ENCODE peak calls at places on chromosomes 5 and 9, in eight cellular contexts. O, S, H, I, J, N, E and Z are unnamed samples.

GRCh38 chr5:151630088-151630487 is 39.0 kb upstream of the FAT2 start:
- DNase-seq in I (no peak), N (no peak), H (no peak), O (no peak), J (no peak), E (no peak), S (no peak), Z (no peak)

GRCh38 chr5:136106351-136106750 is 26.3 kb upstream of the SMAD5 start:
- DNase-seq in O (no peak), S (no peak), I (no peak), N (no peak), H (no peak), J (no peak), E (no peak), Z (no peak)

GRCh38 chr9:23826120-23826629 is at the start of gene ELAVL2:
- DNase-seq in N (no peak), E (peak; percentile 33), J (peak; percentile 94), H (peak; percentile 90), S (peak; percentile 98), O (peak; percentile 99), I (peak; percentile 92), Z (peak; percentile 85)

GRCh38 chr9:16689352-16689938 is 181.0 kb downstream of the BNC2 start:
- DNase-seq in E (no peak), H (no peak), N (no peak), O (no peak), I (no peak), J (no peak), S (no peak), Z (peak; percentile 20)

GRCh38 chr5:55276771-55277170 is 30.7 kb downstream of the DHX29 start:
- DNase-seq in E (no peak), N (no peak), J (no peak), S (peak; percentile 41), I (no peak), O (no peak), H (peak; percentile 2), Z (no peak)

GRCh38 chr9:120411862-120412424 is 168.0 kb downstream of the CDK5RAP2 start:
- DNase-seq in N (no peak), S (no peak), E (no peak), H (no peak), O (no peak), J (no peak), I (no peak), Z (no peak)

GRCh38 chr9:122567901-122568300 is 15.0 kb downstream of the OR1N2 start:
- DNase-seq in S (no peak), N (no peak), E (no peak), I (no peak), H (no peak), O (no peak), J (no peak), Z (no peak)

GRCh38 chr5:66814146-66814991 is 218.2 kb downstream of the MAST4 start:
- DNase-seq in S (peak; percentile 83), H (peak; percentile 73), O (peak; percentile 57), I (no peak), E (no peak), J (no peak), N (peak; percentile 54), Z (peak; percentile 14)

GRCh38 chr9:78985084-78985738 is 586.6 kb upstream of the TLE4 start:
- DNase-seq in N (no peak), E (no peak), O (no peak), S (no peak), J (no peak), I (no peak), H (no peak), Z (no peak)

DNA sequence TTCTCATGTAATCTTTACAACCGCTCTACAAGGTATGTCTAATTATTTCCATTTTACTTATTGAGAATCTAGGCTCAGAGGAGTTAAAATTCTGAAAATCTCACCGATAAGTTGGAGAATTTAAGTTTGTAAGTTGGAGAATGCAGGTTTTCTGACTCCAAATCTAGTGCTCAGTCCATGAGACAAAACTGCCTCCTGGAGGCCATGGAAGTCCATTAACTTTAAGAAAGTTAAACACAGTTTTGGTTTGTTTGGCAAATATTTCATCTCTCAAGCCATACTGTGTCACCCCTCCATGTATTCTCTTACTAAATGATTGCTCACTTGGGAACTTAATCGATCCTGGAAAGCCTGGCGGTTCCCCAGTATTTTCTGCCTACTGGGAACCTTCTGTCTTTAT is 52.6 kb downstream of the INIP start:
- DNase-seq in I (no peak), H (peak; percentile 33), N (no peak), E (no peak), S (no peak), J (no peak), O (no peak), Z (no peak)
- TF ChIP-seq CTCF in I (no peak), H (peak; percentile 22), N (no peak), E (peak; percentile 25), S (no peak), J (no peak), O (peak; percentile 24), Z (no peak)

GRCh38 chr5:137923856-137924255 is 34.6 kb downstream of the PKD2L2 start:
- DNase-seq in I (no peak), S (no peak), O (peak; percentile 3), H (peak; percentile 28), J (no peak), N (no peak), E (no peak), Z (no peak)
- TF ChIP-seq CTCF in I (no peak), S (no peak), O (peak; percentile 6), H (peak; percentile 44), J (no peak), N (no peak), E (no peak), Z (no peak)

GRCh38 chr5:59351076-59351794 is 542.3 kb downstream of the PDE4D start:
- DNase-seq in N (no peak), O (no peak), J (no peak), I (no peak), E (no peak), S (no peak), H (peak; percentile 39), Z (no peak)
- TF ChIP-seq CTCF in N (no peak), O (no peak), J (no peak), I (no peak), E (no peak), S (no peak), H (no peak), Z (no peak)

DNA sequence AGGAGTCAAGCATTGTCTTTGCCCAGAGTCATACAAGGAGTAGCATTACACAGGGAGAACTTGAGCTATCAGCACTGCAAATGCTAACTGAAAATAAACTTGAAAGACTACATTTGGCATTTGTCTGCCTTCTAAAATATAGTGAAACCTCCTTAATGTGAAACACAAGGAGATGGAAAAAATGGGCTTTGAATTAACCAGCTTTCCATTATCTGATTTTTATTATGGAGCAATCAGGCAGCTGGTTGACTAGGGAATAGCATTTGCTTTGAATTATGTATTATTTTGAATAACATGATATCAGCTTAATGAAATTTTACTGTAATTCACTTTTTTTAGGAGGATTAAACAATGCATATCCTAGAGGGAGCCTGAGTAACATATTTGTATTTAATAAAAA is 130.8 kb downstream of the GDNF start:
- DNase-seq in E (no peak), N (no peak), S (no peak), J (no peak), H (no peak), I (no peak), O (no peak), Z (no peak)
- TF ChIP-seq CTCF in E (no peak), N (no peak), S (no peak), J (no peak), H (no peak), I (no peak), O (no peak), Z (no peak)

GRCh38 chr9:21491742-21492141 is 9.6 kb upstream of the IFNE start:
- DNase-seq in J (no peak), O (no peak), E (no peak), S (no peak), H (peak; percentile 45), N (no peak), I (no peak), Z (no peak)
- TF ChIP-seq CTCF in J (no peak), O (peak; percentile 16), E (peak; percentile 25), S (no peak), H (peak; percentile 30), N (no peak), I (no peak), Z (no peak)

GRCh38 chr9:73008273-73008672 is 55.4 kb upstream of the ALDH1A1 start:
- DNase-seq in N (no peak), S (no peak), I (no peak), H (no peak), J (no peak), E (no peak), O (no peak), Z (no peak)

GRCh38 chr9:73011346-73011745 is 58.5 kb upstream of the ALDH1A1 start:
- DNase-seq in O (no peak), H (peak; percentile 89), J (no peak), I (no peak), S (no peak), N (no peak), E (no peak), Z (no peak)

GRCh38 chr9:73009649-73010288 is 56.9 kb upstream of the ALDH1A1 start:
- DNase-seq in I (no peak), S (no peak), H (no peak), N (no peak), J (no peak), O (no peak), E (no peak), Z (no peak)

GRCh38 chr9:73011956-73012355 is 59.1 kb upstream of the ALDH1A1 start:
- DNase-seq in E (no peak), N (no peak), I (no peak), J (no peak), S (no peak), H (peak; percentile 37), O (no peak), Z (no peak)

DNA sequence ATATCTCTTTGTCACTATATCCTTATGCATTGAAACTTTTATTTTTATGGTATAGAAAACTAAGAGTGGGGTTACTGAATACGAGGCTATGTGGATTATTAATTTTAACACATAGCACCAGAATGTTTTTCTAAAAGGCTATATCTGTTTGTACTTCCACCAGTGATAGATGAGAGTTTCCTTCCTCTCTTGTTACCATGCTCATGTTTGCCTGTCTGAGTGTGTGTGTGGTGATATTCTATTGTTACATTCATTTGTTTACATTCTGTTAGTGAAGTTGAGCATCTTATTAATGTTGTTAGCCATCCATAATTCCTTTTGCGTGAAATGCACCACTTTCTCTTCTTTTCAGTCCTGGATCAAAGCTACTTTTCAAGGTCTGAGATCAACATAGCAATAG is 54.1 kb upstream of the ALDH1A1 start:
- DNase-seq in H (no peak), J (no peak), S (no peak), O (no peak), E (no peak), N (no peak), I (no peak), Z (no peak)
- TF ChIP-seq CTCF in H (no peak), J (no peak), S (no peak), O (no peak), E (no peak), N (no peak), I (no peak), Z (no peak)